ENCODE peak calls at places on chromosomes 2 and 18, in ten cellular contexts. A is A549, F is RWPE1, T is GM23338, S is tibial artery, R is left ventricle myocardium inferior, L is psoas muscle, Q is left lung, U is PC-3, X is astrocyte. Y is an unnamed sample.

GRCh38 chr2:224359569-224359968 is 42.3 kb downstream of the FAM124B start:
- DNase-seq in A (no peak), L (no peak), X (no peak), F (no peak), U (peak), T (peak), S (no peak), R (no peak), Q (no peak), Y (no peak)

GRCh38 chr2:95310651-95311050 is 13.5 kb downstream of the KCNIP3 start:
- DNase-seq in S (no peak), A (no peak), U (no peak), F (no peak), Q (no peak), X (no peak), L (no peak), T (no peak), R (no peak), Y (no peak)

GRCh38 chr2:240898108-240898730 is 2.3 kb upstream of the MAB21L4 start:
- DNase-seq in T (no peak), Q (no peak), S (no peak), X (no peak), L (no peak), R (peak), U (peak), A (no peak), F (peak), Y (peak)

GRCh38 chr2:24087032-24087431 is 2.4 kb upstream of the TP53I3 start:
- DNase-seq in Q (no peak), X (no peak), L (no peak), U (no peak), S (no peak), T (no peak), A (no peak), R (no peak), F (no peak), Y (no peak)

GRCh38 chr18:26175481-26175880 is 41.8 kb downstream of the PSMA8 start:
- DNase-seq in U (no peak), Q (no peak), A (no peak), L (no peak), R (no peak), S (no peak), F (no peak), X (no peak), T (no peak), Y (no peak)

GRCh38 chr18:49865401-49865800 is 52.1 kb upstream of the ACAA2 start:
- DNase-seq in L (no peak), S (no peak), R (no peak), T (no peak), U (no peak), A (no peak), F (no peak), Q (no peak), X (no peak), Y (no peak)

GRCh38 chr2:637406-637776 is 39.8 kb downstream of the TMEM18 start:
- DNase-seq in S (no peak), U (no peak), F (no peak), L (no peak), T (no peak), Q (no peak), R (no peak), X (no peak), A (no peak), Y (no peak)

GRCh38 chr2:209977386-209978239 is 24.8 kb upstream of the RPE start:
- DNase-seq in R (no peak), T (peak), U (peak), F (peak), L (no peak), X (peak), Q (no peak), S (no peak), A (peak), Y (no peak)

GRCh38 chr2:133171396-133172004 is 396.8 kb downstream of the NCKAP5 start:
- DNase-seq in F (peak), R (no peak), Q (no peak), U (peak), A (peak), S (no peak), X (peak), L (no peak), T (peak), Y (no peak)

GRCh38 chr2:225894240-225894980 is 494.9 kb downstream of the NYAP2 start:
- DNase-seq in Q (no peak), L (no peak), U (peak), X (peak), T (no peak), F (peak), A (peak), R (no peak), S (no peak), Y (no peak)

GRCh38 chr2:86786001-86786536 is 4.6 kb downstream of the CD8A start:
- DNase-seq in U (no peak), T (no peak), X (no peak), S (no peak), L (no peak), A (no peak), R (no peak), Q (no peak), F (no peak), Y (no peak)

GRCh38 chr2:233862261-233862768 is 5.9 kb downstream of the MSL3B start:
- DNase-seq in F (no peak), R (no peak), S (no peak), L (no peak), T (peak), Q (no peak), A (no peak), X (no peak), U (no peak), Y (no peak)

GRCh38 chr18:3059272-3059671 is 46.3 kb upstream of the LPIN2 start:
- DNase-seq in A (no peak), R (no peak), T (no peak), L (no peak), Q (no peak), X (no peak), F (no peak), U (no peak), S (no peak), Y (no peak)

GRCh38 chr2:36371963-36372391 is 16.4 kb downstream of the CRIM1 start:
- DNase-seq in T (peak), A (no peak), L (no peak), X (peak), Q (no peak), R (no peak), S (no peak), F (peak), U (peak), Y (no peak)

GRCh38 chr2:36370281-36370680 is 14.7 kb downstream of the CRIM1 start:
- DNase-seq in F (no peak), Q (no peak), X (no peak), T (no peak), A (no peak), S (no peak), R (no peak), U (no peak), L (no peak), Y (no peak)

GRCh38 chr2:36373149-36373880 is 17.7 kb downstream of the CRIM1 start:
- DNase-seq in X (peak), F (no peak), A (no peak), Q (peak), T (no peak), S (no peak), R (no peak), U (peak), L (no peak), Y (no peak)

GRCh38 chr2:36369711-36370110 is 14.1 kb downstream of the CRIM1 start:
- DNase-seq in R (no peak), Q (no peak), L (no peak), X (no peak), F (no peak), T (no peak), U (no peak), S (no peak), A (no peak), Y (no peak)

DNA sequence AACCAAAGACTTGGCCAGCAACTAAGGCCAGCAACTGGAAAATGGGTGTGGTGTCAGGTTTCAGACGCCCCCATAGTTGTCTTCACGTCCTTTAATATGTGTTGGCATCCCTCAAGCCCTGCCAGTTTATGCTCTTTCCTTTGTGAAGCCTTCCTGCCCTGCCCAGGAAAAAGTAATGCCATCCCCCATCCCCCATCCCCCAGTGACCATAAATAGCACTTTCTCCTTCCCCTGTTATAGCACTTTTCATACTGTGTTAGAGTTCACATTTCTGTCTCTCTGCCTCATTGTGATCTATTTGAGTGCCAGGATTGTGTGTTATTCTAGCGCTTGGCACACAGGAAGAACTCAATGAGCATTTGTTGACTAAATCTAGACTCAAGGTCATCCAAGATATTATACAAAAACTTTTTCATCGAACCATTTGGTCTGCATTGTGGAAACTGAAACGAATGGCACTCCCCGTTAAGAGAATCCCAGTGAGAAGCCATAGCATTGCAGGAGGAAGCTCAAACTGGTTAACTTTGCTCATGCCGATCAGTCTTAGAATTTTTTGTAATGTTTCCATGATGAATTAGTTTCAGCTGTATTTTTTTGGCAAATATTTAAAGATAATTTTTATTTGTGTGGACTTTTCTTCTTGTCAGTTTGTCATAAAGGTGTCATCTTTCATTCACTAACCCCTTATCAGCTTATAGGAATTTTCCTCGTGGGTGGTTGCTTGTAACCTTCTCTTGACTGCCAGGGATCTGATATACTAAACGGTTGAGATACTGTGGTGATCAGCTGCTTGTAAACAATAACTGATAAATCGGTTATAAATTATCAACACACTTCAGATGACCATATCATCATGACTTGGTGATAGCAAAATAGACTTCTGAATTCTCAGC is 15.7 kb downstream of the CRIM1 start:
- DNase-seq in Q (no peak), T (no peak), X (no peak), A (no peak), F (no peak), S (no peak), U (peak), R (no peak), L (no peak), Y (no peak)
- H3K27ac ChIP-seq in Q (no peak), T (peak), X (peak), A (peak), F (peak), S (peak), U (peak), R (peak), L (peak), Y (no peak)

GRCh38 chr2:53018830-53019425 is 748.7 kb upstream of the CHAC2 start:
- DNase-seq in F (peak), T (peak), R (no peak), Q (no peak), L (no peak), X (no peak), S (no peak), A (peak), U (peak), Y (no peak)
- TF ChIP-seq CTCF in F (no peak), T (peak), R (peak), Q (no peak), L (no peak), X (peak), S (no peak), A (peak), U (peak), Y (no peak)

DNA sequence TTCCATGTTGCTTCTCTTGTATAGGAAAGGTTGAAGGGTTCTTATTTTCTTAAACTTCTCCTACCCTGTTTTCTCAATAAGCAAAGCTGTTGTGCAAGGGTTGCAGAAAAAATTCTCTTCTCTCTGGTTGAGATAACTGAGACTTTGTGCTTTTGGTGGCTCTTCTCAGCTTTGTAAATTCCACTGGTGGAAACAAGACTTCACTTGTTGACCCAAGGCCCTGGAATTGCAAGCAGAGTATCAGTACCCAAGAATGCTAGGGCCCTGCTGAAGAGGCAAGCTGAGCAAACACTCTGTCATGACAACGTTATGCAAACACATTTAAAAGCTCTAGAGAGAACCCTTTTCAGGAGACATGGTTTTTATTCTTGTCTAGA is 294.7 kb upstream of the EPAS1 start:
- DNase-seq in T (no peak), L (no peak), U (peak), R (no peak), A (no peak), S (no peak), X (peak), Q (peak), F (no peak), Y (no peak)
- H3K27ac ChIP-seq in T (no peak), L (no peak), U (no peak), R (peak), A (no peak), S (peak), X (no peak), Q (peak), F (no peak), Y (no peak)

DNA sequence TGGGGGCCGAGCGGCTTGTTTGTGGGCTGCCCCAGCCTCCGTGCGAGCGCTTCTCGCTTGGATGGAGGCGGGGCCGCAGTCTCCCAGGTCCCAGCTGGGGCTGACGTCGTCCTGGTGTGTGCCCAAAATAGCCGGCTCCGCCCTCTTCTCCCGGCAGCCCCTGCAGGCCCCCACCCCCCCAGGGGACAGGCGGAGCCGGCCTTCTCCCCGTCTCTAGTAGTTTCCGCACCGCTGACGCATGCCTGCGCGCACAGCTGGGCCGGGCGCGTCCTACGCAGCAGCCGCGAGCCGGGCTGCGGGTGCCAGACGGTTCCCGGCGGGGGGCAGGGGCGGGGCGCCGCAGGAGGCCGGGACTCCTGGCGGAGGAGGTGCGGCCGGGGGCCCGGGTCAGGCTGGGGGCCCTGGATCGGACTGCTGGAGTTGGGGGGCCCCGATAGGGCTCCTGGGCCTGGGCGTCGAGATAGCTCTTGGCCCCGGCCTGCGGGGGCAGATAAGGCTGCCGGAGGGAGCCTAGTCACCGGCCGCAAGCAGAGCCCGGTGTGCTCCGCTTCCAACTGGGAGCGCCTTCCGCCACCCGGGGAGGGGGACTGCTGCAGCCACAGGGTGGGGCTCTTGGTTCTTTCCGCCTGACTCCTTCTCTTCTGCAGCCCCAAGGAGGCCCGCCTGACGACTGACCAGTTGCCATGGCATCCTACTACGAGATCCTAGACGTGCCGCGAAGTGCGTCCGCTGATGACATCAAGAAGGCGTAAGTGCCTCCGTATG is at the start of gene DNAJB2:
- DNase-seq in T (peak), A (peak), U (peak), F (peak), R (peak), X (peak), Q (peak), S (peak), L (peak), Y (peak)
- TF ChIP-seq CTCF in T (no peak), A (peak), U (peak), F (no peak), R (no peak), X (no peak), Q (peak), S (no peak), L (no peak), Y (no peak)

DNA sequence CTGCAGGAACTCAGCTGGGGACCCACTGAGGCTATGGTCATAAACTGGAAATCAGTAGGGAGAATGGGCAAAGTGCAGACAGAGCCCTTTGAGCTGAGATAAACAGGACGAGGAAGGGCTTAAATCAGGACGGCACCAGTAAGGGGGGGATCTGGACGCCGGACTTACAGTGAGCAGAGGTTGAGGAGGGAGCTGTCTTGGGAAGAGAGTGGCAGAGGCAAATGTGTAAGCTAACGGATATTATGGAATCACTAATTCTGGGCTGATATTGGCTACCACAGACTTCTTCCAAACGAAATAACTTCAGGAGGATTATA is 540 bp downstream of the CYP27A1 start:
- DNase-seq in F (no peak), T (peak), R (no peak), U (no peak), L (no peak), X (no peak), Q (no peak), S (no peak), A (no peak), Y (peak)
- H3K27ac ChIP-seq in F (no peak), T (no peak), R (peak), U (no peak), L (peak), X (no peak), Q (peak), S (peak), A (no peak), Y (peak)

Y was measured in right lobe of liver.